ENCODE peak calls at places on chromosomes 7 and 10, in eight cellular contexts. I, F, C, N, M, R, D and H are unnamed samples. For H3K4me1, the result is how much of the 10 kb centered on the place peaks cover.

GRCh38 chr7:13551503-13551902 is 438.0 kb downstream of the ETV1 start:
- DNase-seq in D (no peak), R (no peak), C (peak), F (no peak), M (no peak), N (no peak), I (no peak), H (no peak)

GRCh38 chr7:95213809-95214492 is 110.4 kb downstream of the PON1 start:
- DNase-seq in N (no peak), I (no peak), D (peak), F (peak), C (no peak), R (peak), M (peak), H (peak)

GRCh38 chr10:6201511-6201975 is 1.2 kb upstream of the PFKFB3 start:
- DNase-seq in C (peak), D (peak), F (peak), R (peak), M (peak), N (peak), I (peak), H (peak)

GRCh38 chr10:101513733-101514132 is 74.3 kb downstream of the POLL start:
- DNase-seq in N (no peak), M (no peak), I (no peak), D (no peak), F (no peak), R (no peak), C (no peak), H (no peak)

GRCh38 chr10:33201971-33202370 is 132.5 kb downstream of the NRP1 start:
- DNase-seq in R (no peak), I (no peak), D (no peak), M (no peak), C (no peak), N (no peak), F (no peak), H (no peak)

GRCh38 chr7:127776776-127777390 is 124.9 kb downstream of the SND1 start:
- DNase-seq in F (no peak), M (peak), C (no peak), N (no peak), D (no peak), I (no peak), R (no peak), H (no peak)

GRCh38 chr10:72954596-72955569 is at the start of gene PLA2G12B:
- DNase-seq in F (no peak), N (no peak), R (peak), C (no peak), D (no peak), I (peak), M (no peak), H (peak)

GRCh38 chr10:5619366-5620211 is 46.8 kb downstream of the ASB13 start:
- DNase-seq in I (no peak), R (no peak), D (peak), M (peak), C (no peak), F (no peak), N (peak), H (no peak)

GRCh38 chr10:48818861-48819490 is 120.7 kb downstream of the LRRC18 start:
- DNase-seq in F (no peak), D (no peak), I (no peak), M (no peak), C (no peak), N (no peak), R (no peak), H (no peak)

GRCh38 chr10:70378122-70378521 is 4.3 kb downstream of the LRRC20 start:
- DNase-seq in M (peak), F (no peak), C (peak), I (no peak), N (peak), D (no peak), R (peak), H (no peak)

GRCh38 chr10:127012769-127013152 is 107.5 kb downstream of the DOCK1 start:
- DNase-seq in N (peak), C (no peak), D (no peak), F (peak), M (peak), R (peak), I (no peak), H (peak)

GRCh38 chr10:122282253-122282671 is 11.2 kb downstream of the BTBD16 start:
- DNase-seq in F (peak), D (no peak), C (no peak), I (no peak), N (no peak), M (peak), R (no peak), H (no peak)

GRCh38 chr10:60578217-60578616 is 188.5 kb upstream of the ANK3 start:
- DNase-seq in D (no peak), M (no peak), C (no peak), F (no peak), N (no peak), I (no peak), R (no peak), H (no peak)

GRCh38 chr10:2460846-2461245 is 606.5 kb upstream of the PFKP start:
- DNase-seq in C (no peak), N (no peak), M (no peak), I (no peak), F (no peak), R (no peak), D (no peak), H (no peak)

GRCh38 chr10:511101-511848 is 178.2 kb downstream of the DIP2C start:
- DNase-seq in M (peak), R (peak), N (peak), C (peak), D (peak), F (peak), I (peak), H (peak)

GRCh38 chr7:43506460-43506859 is 76.4 kb upstream of the STK17A start:
- DNase-seq in R (no peak), F (no peak), C (no peak), M (no peak), D (no peak), I (no peak), N (no peak), H (no peak)

GRCh38 chr7:30162622-30163124 is 27.9 kb downstream of the MTURN start:
- DNase-seq in C (peak), N (peak), F (no peak), R (no peak), I (peak), D (no peak), M (peak), H (no peak)

GRCh38 chr10:78420946-78421732 is 387.5 kb downstream of the RPS24 start:
- DNase-seq in N (no peak), M (no peak), R (peak), I (no peak), C (no peak), D (no peak), F (no peak), H (peak)

GRCh38 chr10:51416494-51416893 is 282.9 kb downstream of the CSTF2T start:
- DNase-seq in I (no peak), R (no peak), N (no peak), F (no peak), M (no peak), D (no peak), C (no peak), H (no peak)

GRCh38 chr7:84040365-84040764 is 154.2 kb downstream of the SEMA3A start:
- DNase-seq in I (peak), N (no peak), M (no peak), D (no peak), C (no peak), F (no peak), R (no peak), H (no peak)

GRCh38 chr10:49290131-49290530 is 8.8 kb upstream of the C10orf71 start:
- DNase-seq in R (no peak), M (no peak), F (no peak), C (no peak), I (no peak), N (peak), D (no peak), H (no peak)

GRCh38 chr7:8423057-8423456 is 10.4 kb upstream of the NXPH1 start:
- DNase-seq in D (no peak), R (no peak), F (no peak), I (no peak), C (no peak), M (no peak), N (no peak), H (no peak)

GRCh38 chr7:50068850-50069551 is 24.0 kb downstream of the ZPBP start:
- DNase-seq in I (no peak), M (peak), D (no peak), N (no peak), R (peak), F (no peak), C (peak), H (peak)

GRCh38 chr7:151389768-151390593 is 19.9 kb downstream of the WDR86 start:
- DNase-seq in C (no peak), N (no peak), R (no peak), D (no peak), F (no peak), M (no peak), I (no peak), H (no peak)

DNA sequence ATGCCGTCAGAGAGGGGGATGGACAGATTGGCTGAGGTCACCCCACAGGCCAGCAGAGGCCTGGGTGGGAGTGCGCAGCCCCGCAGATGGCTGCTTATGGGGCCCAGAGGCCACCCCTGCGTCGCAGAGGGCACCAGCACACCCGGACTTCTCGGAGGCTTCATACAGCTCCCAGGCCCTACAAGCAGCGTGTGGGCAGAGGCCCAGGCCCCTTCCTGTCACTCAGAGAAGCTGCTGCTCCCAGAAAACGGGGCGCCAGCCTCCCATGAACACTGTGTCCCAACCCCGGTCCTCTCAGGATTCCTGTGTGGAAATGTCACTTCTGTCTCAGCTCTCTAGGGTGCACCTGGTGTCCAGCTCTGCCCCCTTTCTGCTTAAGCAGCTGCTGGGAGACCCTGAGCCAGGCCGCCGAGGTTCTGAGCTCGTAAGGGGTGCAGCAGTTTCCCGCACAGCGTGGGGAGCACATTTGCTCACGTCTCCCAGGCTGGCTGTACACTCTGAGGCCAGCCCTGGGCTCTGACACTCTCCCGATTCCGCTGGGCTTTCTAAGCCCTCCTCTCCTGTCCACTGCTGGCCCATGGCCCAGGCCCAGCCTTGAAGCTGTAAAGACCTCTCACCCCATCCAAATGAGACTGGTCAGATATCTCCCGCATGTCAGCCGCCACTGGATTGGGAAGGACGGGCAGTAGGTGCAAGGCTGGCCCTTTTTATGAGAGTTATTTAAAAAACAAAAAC is 6.8 kb downstream of the GPR146 start:
- DNase-seq in I (no peak), M (no peak), D (no peak), C (no peak), R (no peak), F (peak), N (no peak), H (no peak)
- H3K4me1 ChIP-seq in I (half or more), M (under half), D (under half), C (under half), R (half or more), F (half or more), N (half or more), H (half or more)

DNA sequence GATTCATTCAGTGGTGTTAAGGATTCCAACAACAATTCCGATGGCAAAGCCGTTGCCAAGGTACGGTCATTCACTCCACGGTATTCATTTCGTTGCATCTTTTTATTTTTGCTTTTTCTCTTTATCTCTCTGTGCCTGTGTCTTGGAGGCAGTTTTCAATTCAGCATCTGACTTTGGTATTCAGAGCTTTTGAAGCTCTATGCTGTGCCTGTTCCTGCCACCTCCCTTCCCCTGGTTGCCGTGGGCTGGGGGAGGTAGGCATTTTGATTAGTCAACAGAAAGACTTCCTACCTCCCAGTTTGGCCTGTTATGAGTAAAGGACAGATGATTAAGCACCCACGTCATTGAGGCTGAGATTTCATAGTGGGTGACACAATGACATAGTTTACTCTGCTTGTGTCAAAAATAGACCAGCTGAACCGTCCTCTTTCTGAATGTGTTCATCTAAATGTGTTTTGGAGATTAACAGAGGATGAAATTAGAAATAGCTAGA is 149.5 kb downstream of the ARID5B start:
- DNase-seq in C (no peak), N (peak), M (peak), I (no peak), D (peak), R (peak), F (peak), H (peak)
- H3K27ac ChIP-seq in C (no peak), N (peak), M (peak), I (no peak), D (peak), R (peak), F (peak), H (peak)

GRCh38 chr7:155362380-155363145 is 64.9 kb downstream of the INSIG1 start:
- DNase-seq in C (peak), N (no peak), D (no peak), M (no peak), I (no peak), F (no peak), R (no peak), H (no peak)
- H3K4me3 ChIP-seq in C (no peak), N (no peak), D (no peak), M (no peak), I (no peak), F (no peak), R (no peak), H (no peak)

DNA sequence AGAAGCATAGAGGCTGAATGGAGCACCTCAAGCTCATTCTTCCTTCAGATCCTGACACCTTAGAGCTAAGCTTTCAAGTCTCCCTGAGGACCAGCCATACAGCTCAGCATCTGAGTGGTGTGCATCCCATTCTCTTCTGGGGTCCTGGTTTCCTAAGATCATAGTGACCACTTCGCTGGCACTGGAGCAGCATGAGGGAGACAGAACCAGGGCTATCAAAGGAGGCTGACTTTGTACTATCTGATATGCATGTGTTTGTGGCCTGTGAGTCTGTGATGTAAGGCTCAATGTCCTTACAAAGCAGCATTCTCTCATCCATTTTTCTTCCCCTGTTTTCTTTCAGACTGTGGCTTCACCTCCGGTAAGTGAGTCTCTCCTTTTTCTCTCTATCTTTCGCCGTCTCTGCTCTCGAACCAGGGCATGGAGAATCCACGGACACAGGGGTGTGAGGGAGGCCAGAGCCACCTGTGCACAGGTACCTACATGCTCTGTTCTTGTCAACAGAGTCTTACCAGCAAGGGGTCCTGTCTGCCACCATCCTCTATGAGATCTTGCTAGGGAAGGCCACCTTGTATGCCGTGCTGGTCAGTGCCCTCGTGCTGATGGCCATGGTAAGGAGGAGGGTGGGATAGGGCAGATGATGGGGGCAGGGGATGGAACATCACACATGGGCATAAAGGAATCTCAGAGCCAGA is 31.0 kb downstream of the PRSS2 start:
- DNase-seq in N (no peak), F (no peak), D (no peak), C (no peak), R (no peak), I (no peak), M (no peak), H (no peak)
- H3K4me1 ChIP-seq in N (under half), F (under half), D (under half), C (under half), R (under half), I (under half), M (under half), H (under half)

DNA sequence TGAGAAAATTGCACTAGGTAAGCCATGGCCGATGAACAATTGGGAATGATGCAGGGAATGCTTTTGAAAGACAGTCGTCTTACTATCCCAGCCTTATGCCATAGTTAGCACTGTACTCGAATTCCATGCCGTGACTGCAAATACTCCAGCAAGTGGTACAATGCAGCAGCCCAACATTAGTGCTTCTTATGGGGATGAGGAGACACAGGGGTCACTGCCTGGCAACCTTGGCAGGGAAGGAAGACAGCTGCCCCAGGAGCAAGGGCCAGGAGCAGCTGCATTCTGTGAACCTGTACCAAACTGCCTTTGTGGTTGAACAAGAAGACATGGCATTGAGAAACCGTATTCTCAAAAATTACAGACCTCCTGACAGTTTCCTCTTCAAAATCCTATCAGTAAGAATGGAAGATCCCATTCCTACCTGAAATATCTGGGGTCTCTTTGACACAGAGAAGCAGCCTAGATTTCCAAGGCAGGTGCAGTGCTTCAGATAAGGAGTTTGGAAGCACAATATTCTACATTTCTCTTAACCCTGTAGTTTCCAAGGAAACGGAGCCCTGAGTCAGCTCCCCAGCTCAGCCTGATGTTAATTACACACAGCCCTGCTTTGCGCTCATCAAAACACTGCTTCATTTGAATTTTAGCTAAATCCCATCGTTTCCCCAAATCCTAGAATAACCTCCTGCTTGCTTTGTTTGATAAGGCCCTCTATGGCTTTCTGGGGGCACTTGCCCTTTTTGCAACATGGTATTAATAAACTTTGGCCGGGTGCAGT is 49.0 kb upstream of the FRMD4A start:
- DNase-seq in M (no peak), F (no peak), C (no peak), R (no peak), I (no peak), D (no peak), N (no peak), H (no peak)
- H3K27ac ChIP-seq in M (no peak), F (no peak), C (no peak), R (no peak), I (no peak), D (no peak), N (no peak), H (no peak)

GRCh38 chr10:99912057-99912456 is 97.7 kb downstream of the DNMBP start:
- DNase-seq in R (no peak), N (no peak), D (no peak), C (no peak), F (no peak), I (peak), M (no peak), H (no peak)

GRCh38 chr10:99914236-99914635 is 95.5 kb downstream of the DNMBP start:
- DNase-seq in F (no peak), I (peak), N (peak), C (no peak), R (no peak), M (no peak), D (no peak), H (no peak)

GRCh38 chr10:99915414-99915813 is 94.3 kb downstream of the DNMBP start:
- DNase-seq in F (no peak), M (no peak), I (no peak), N (no peak), R (no peak), D (no peak), C (no peak), H (no peak)

GRCh38 chr10:99916776-99917175 is 93.0 kb downstream of the DNMBP start:
- DNase-seq in R (no peak), M (no peak), F (no peak), C (no peak), D (no peak), I (no peak), N (no peak), H (peak)

GRCh38 chr10:99913831-99914235 is 95.9 kb downstream of the DNMBP start:
- DNase-seq in I (peak), M (no peak), F (no peak), R (no peak), C (no peak), D (no peak), N (peak), H (peak)
- H3K4me3 ChIP-seq in I (peak), M (no peak), F (peak), R (no peak), C (no peak), D (no peak), N (no peak), H (no peak)

DNA sequence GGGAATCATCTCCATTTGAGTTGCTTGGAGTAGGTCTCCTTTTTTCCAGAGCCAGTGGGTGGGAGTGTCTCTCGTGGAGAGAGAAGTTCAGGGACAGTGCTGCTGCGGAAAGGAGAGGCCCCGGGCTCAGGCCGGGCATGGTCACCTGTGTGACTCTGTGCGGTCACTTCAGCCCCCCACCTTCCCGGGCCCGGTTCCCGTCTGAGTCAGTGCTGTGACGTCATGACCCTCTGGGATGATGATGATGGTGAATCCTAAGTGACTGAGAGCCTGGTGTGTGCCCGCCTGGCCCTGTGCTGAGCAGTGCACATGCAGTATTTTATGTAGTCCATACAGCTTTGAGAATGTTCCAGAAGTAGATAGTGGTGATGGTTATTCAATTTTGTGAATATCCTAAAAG is 32.6 kb upstream of the AP5Z1 start:
- DNase-seq in N (no peak), D (no peak), F (no peak), C (no peak), M (peak), R (no peak), I (no peak), H (no peak)
- H3K4me1 ChIP-seq in N (under half), D (under half), F (half or more), C (under half), M (under half), R (half or more), I (under half), H (half or more)

DNA sequence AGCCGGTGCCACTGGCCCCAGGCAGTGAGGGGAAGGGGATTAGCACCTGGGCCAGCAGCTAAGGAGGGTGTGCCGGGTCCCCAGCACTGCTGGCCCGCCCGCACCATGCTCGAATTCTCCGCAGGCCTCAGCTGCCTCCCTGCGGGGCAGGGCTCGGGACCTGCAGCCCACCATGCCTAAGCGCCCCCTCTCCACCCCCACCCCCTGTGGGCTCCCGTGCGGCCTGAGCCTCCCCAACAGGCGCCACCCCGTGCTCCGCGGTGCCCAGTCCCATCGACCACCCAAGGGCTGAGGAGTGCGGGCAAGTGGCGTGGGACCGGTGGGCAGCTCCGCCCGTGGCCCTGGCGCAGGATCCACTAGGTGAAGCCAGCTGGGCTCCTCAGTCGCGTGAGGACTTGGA is 144.8 kb upstream of the CDCA7L start:
- DNase-seq in F (no peak), M (no peak), C (no peak), I (no peak), R (no peak), N (no peak), D (no peak), H (no peak)
- H3K27ac ChIP-seq in F (no peak), M (no peak), C (no peak), I (no peak), R (no peak), N (no peak), D (no peak), H (no peak)